ENCODE peak calls at places on chromosomes 12 and 14, in ten cellular contexts. I is tibial nerve; P is NCI-H460; H is colonic mucosa; G is RCC 7860; Q is stromal cell of bone marrow; Y is NCI-H1930; V is activated T-helper 1 cell treated with anti-CD3 and anti-CD28 coated beads, Interleukin-12 subunit alpha, Interleukin-12 subunit beta, Interleukin-2, Interleukin-4 antibody, amounts not matched to agents 30 ng/mL and 10 ng/mL and 1 ng/mL, durations not matched to agents 14 hours and 24 hours and 36 hours; R is LoVo; U is KBM-7. M is an unnamed sample.

GRCh38 chr14:84397621-84398020 is 1132.3 kb upstream of the FLRT2 start:
- DNase-seq in I (no peak), P (no peak), H (no peak), G (no peak), Q (no peak), Y (no peak), V (no peak), R (no peak), U (no peak), M (no peak)

GRCh38 chr14:68173227-68173972 is 353.8 kb downstream of the RAD51B start:
- DNase-seq in I (no peak), P (no peak), H (no peak), G (peak; percentile 49), Q (peak; percentile 45), Y (no peak), V (no peak), R (no peak), U (no peak), M (no peak)

GRCh38 chr12:51898937-51899336 is 8.4 kb upstream of the ACVRL1 start:
- DNase-seq in I (no peak), P (no peak), H (no peak), G (no peak), Q (no peak), Y (no peak), V (no peak), R (no peak), U (no peak), M (no peak)

GRCh38 chr14:22549981-22550670 is 38.9 kb downstream of the DAD1 start:
- DNase-seq in I (no peak), P (no peak), H (no peak), G (no peak), Q (no peak), Y (no peak), V (peak; percentile 73), R (no peak), U (peak; percentile 75), M (no peak)

GRCh38 chr12:52865090-52865944 is 16.5 kb upstream of the KRT78 start:
- DNase-seq in I (peak; percentile 63), P (peak; percentile 78), H (peak; percentile 79), G (peak; percentile 58), Q (peak; percentile 46), Y (peak; percentile 20), V (no peak), R (peak; percentile 85), U (peak; percentile 72), M (peak; percentile 89)

GRCh38 chr12:29149691-29150382 is 759 bp downstream of the FAR2 start:
- DNase-seq in I (no peak), P (no peak), H (peak; percentile 61), G (no peak), Q (no peak), Y (no peak), V (no peak), R (no peak), U (peak; percentile 33), M (peak; percentile 38)

GRCh38 chr12:570237-570925 is 92.9 kb downstream of the NINJ2 start:
- DNase-seq in I (peak; percentile 59), P (peak; percentile 83), H (peak; percentile 84), G (peak; percentile 76), Q (peak; percentile 82), Y (no peak), V (no peak), R (peak; percentile 93), U (no peak), M (peak; percentile 89)

GRCh38 chr14:75422169-75422568 is 5.7 kb upstream of the JDP2 start:
- DNase-seq in I (no peak), P (no peak), H (no peak), G (peak; percentile 50), Q (peak; percentile 76), Y (no peak), V (no peak), R (no peak), U (no peak), M (no peak)

GRCh38 chr14:56268039-56268438 is 149.8 kb downstream of the PELI2 start:
- DNase-seq in I (no peak), P (peak; percentile 68), H (no peak), G (no peak), Q (no peak), Y (no peak), V (no peak), R (no peak), U (no peak), M (no peak)

GRCh38 chr12:119809023-119809422 is 68.1 kb downstream of the CIT start:
- DNase-seq in I (no peak), P (no peak), H (no peak), G (no peak), Q (no peak), Y (no peak), V (no peak), R (no peak), U (no peak), M (no peak)

GRCh38 chr14:28101992-28102391 is 664.6 kb upstream of the FOXG1 start:
- DNase-seq in I (no peak), P (no peak), H (no peak), G (no peak), Q (no peak), Y (peak; percentile 95), V (no peak), R (no peak), U (no peak), M (no peak)

GRCh38 chr14:59511916-59512530 is 27.7 kb downstream of the JKAMP start:
- DNase-seq in I (no peak), P (no peak), H (no peak), G (no peak), Q (no peak), Y (peak; percentile 21), V (no peak), R (no peak), U (peak; percentile 32), M (peak; percentile 65)

M was measured in mesendoderm.